ENCODE peak calls at places on chromosomes 13 and 19, in nine cellular contexts. C is PC-9, N is endodermal cell, L is upper lobe of right lung, B is breast epithelium, H is stomach, P is heart left ventricle, R is IMR-90, F is tibial artery. Y is an unnamed sample.

GRCh38 chr13:103961129-103961528 is 894.9 kb upstream of the SLC10A2 start:
- DNase-seq in C (no peak), N (no peak), L (no peak), B (no peak), H (no peak), P (no peak), R (no peak), F (no peak), Y (no peak)

GRCh38 chr13:33193428-33193974 is 92.1 kb downstream of the STARD13 start:
- DNase-seq in C (no peak), N (peak), L (no peak), B (no peak), H (no peak), P (no peak), R (no peak), F (no peak), Y (no peak)

GRCh38 chr19:56119585-56119978 is 1.5 kb downstream of the ZNF787 start:
- DNase-seq in C (peak), N (no peak), L (peak), B (no peak), H (peak), P (no peak), R (peak), F (no peak), Y (no peak)

GRCh38 chr19:54207908-54208783 is 7.5 kb downstream of the RPS9 start:
- DNase-seq in C (peak), N (peak), L (peak), B (peak), H (peak), P (peak), R (peak), F (no peak), Y (no peak)

GRCh38 chr19:15129856-15130580 is 22.8 kb downstream of the SYDE1 start:
- DNase-seq in C (peak), N (no peak), L (no peak), B (peak), H (no peak), P (no peak), R (no peak), F (no peak), Y (peak)

GRCh38 chr13:37648604-37649003 is 50.0 kb upstream of the POSTN start:
- DNase-seq in C (no peak), N (no peak), L (no peak), B (no peak), H (no peak), P (no peak), R (peak), F (no peak), Y (no peak)

GRCh38 chr19:13149628-13150186 is 468 bp downstream of the STX10 start:
- DNase-seq in C (peak), N (peak), L (peak), B (peak), H (peak), P (peak), R (no peak), F (peak), Y (no peak)

GRCh38 chr13:77390391-77390790 is 63.5 kb upstream of the MYCBP2 start:
- DNase-seq in C (no peak), N (no peak), L (no peak), B (no peak), H (no peak), P (no peak), R (no peak), F (peak), Y (no peak)

GRCh38 chr13:28110414-28110813 is 10.0 kb upstream of the FLT3 start:
- DNase-seq in C (no peak), N (no peak), L (no peak), B (no peak), H (no peak), P (no peak), R (no peak), F (no peak), Y (no peak)

GRCh38 chr13:97911311-97912138 is 42.0 kb upstream of the IPO5 start:
- DNase-seq in C (peak), N (peak), L (no peak), B (no peak), H (no peak), P (no peak), R (peak), F (no peak), Y (no peak)

GRCh38 chr13:80348308-80348707 is 7.4 kb upstream of the SPRY2 start:
- DNase-seq in C (no peak), N (no peak), L (no peak), B (no peak), H (no peak), P (no peak), R (no peak), F (no peak), Y (no peak)

GRCh38 chr13:59301166-59301551 is 862.6 kb downstream of the DIAPH3 start:
- DNase-seq in C (no peak), N (no peak), L (no peak), B (no peak), H (no peak), P (no peak), R (no peak), F (no peak), Y (no peak)

GRCh38 chr13:51146667-51147066 is 35.6 kb upstream of the C13orf42 start:
- DNase-seq in C (no peak), N (no peak), L (no peak), B (no peak), H (no peak), P (no peak), R (no peak), F (no peak), Y (no peak)

GRCh38 chr13:104953588-104953987 is 1581.9 kb downstream of the EFNB2 start:
- DNase-seq in C (no peak), N (no peak), L (no peak), B (no peak), H (no peak), P (no peak), R (no peak), F (no peak), Y (no peak)

GRCh38 chr19:28980236-28980868 is 232.6 kb downstream of the UQCRFS1 start:
- DNase-seq in C (no peak), N (peak), L (no peak), B (no peak), H (no peak), P (no peak), R (peak), F (no peak), Y (no peak)

GRCh38 chr19:48419158-48419920 is 25.9 kb downstream of the GRIN2D start:
- DNase-seq in C (no peak), N (peak), L (no peak), B (no peak), H (peak), P (no peak), R (peak), F (no peak), Y (no peak)

GRCh38 chr13:113855931-113856715 is 7.8 kb downstream of the GAS6 start:
- DNase-seq in C (no peak), N (peak), L (no peak), B (peak), H (no peak), P (no peak), R (no peak), F (peak), Y (no peak)

DNA sequence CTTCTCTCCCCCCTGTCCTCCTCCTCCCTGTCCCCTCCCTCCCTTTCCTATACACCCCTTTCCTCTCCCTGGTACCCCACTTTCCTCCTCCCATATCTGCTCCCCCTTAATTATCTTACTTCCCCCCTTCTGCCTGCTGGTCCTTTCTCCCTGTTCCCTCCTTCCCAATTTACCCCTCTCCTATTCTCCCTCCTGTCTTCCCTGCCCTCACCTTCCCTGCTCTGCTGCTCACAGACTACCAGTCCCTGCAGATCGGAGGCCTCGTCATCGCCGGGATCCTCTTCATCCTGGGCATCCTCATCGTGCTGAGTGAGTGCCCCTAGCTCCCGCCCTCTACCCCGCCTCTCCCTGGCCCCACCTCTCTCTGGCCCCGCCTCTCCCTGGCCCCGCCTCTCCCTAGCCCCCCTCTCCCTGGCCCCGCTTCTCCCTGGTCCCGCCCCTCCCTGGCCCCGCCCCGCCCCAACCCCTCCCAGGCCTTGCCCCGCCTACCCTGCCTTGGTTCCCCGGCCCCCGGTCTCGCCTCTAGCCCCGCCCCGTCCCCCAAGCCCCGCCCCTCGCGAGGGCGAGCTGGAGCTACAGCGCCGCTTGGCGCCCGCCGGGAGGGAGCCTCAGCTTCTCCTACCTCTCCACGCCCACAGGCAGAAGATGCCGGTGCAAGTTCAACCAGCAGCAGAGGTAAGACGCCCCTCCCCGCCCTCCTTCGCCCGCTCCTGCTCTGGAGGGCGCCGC is 2.0 kb upstream of the FXYD7 start:
- DNase-seq in C (peak), N (peak), L (peak), B (peak), H (peak), P (peak), R (peak), F (peak), Y (peak)
- TF ChIP-seq CTCF in C (peak), N (peak), L (peak), B (no peak), H (peak), P (peak), R (peak), F (no peak), Y (peak)

DNA sequence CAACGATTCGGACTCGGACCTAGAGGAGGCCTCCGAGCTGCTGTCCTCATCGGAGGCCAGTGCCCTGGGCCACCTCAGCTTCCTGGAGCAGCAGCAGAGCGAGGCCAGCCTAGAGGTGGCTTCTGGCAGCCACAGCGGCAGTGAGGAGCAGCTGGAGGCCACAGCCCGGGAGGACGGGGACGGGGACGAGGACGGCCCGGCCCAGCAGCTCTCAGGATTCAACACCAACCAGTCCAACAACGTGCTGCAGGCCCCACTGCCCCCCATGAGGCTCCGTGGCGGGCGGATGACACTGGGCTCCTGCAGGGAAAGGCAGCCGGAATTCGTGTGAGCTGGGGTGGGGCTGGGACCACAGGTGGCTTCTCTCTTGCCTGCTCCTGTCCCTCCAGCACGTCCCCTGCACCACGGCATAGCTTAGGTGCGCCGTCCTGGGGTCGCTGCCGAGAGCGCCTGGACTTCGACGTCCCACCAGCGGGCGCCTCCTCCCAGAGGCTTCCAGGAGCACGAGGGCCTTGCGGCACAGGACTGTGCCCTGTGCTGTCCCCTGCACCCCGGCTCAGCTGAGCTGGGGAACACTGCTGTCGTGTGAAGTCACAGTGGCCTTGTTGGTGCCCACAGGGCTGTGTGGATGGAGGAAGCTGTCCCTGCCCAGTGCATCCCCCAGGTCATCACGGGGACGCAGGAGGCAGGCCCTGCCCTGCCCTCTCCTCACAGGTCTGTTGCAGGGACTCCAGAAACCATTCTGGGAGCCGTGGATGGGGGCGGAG is 9.3 kb downstream of the POLR2E start:
- DNase-seq in C (no peak), N (no peak), L (peak), B (no peak), H (no peak), P (no peak), R (no peak), F (no peak), Y (no peak)
- H3K27ac ChIP-seq in C (no peak), N (peak), L (no peak), B (no peak), H (no peak), P (no peak), R (no peak), F (no peak), Y (peak)

GRCh38 chr19:30895946-30896345 is 453.3 kb downstream of the TSHZ3 start:
- DNase-seq in C (no peak), N (peak), L (no peak), B (no peak), H (no peak), P (no peak), R (no peak), F (no peak), Y (no peak)
- TF ChIP-seq CTCF in C (no peak), N (peak), L (no peak), B (no peak), H (no peak), P (no peak), R (no peak), F (no peak), Y (no peak)

DNA sequence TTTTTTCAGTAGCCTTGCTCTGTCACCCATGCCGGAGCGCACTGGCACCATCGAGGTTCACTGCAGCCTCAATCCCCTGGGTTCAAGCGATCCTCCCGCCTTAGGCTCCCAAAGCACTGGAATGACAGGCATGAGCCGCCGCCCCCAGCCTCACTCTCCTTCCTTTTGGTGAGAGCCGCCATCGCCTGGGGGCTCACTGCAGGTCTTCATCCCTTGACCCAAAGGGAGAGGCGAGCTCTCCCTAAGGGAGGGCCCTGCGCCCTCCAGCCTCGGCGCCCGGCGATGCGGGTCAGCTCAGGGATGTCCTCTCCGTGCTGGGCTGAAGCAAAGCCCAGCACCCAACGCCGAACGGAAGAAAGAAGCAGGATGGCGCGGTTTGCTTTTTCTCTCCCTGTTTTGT is 23.2 kb upstream of the ZBTB7A start:
- DNase-seq in C (no peak), N (no peak), L (no peak), B (no peak), H (no peak), P (no peak), R (no peak), F (no peak), Y (no peak)
- H3K27ac ChIP-seq in C (no peak), N (no peak), L (peak), B (peak), H (peak), P (no peak), R (no peak), F (no peak), Y (peak)

GRCh38 chr19:1663854-1664253 is 11.4 kb upstream of the TCF3 start:
- DNase-seq in C (no peak), N (no peak), L (no peak), B (no peak), H (no peak), P (no peak), R (no peak), F (no peak), Y (no peak)
- TF ChIP-seq CTCF in C (no peak), N (no peak), L (no peak), B (no peak), H (no peak), P (no peak), R (no peak), F (no peak), Y (no peak)

GRCh38 chr19:41217741-41218140 is 1.3 kb upstream of the AXL start:
- DNase-seq in C (no peak), N (peak), L (no peak), B (no peak), H (no peak), P (no peak), R (no peak), F (no peak), Y (no peak)
- H3K27ac ChIP-seq in C (no peak), N (no peak), L (peak), B (peak), H (peak), P (no peak), R (no peak), F (peak), Y (peak)

DNA sequence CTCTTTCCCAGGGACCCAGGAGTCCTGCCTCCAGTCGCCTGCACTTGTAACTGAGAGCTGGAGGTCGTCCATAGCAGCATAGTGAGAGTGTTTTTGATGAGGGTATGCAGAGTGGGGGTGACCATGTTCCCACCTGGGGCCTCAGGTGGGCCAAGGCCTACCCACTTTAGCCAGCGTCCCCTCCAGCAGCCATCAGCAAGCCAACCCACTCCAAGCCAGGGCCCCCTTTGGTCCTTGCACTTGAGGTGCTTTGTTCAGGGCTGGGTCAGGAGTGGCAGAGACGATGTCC is 11.9 kb upstream of the SMG9 start:
- DNase-seq in C (no peak), N (no peak), L (no peak), B (no peak), H (no peak), P (no peak), R (no peak), F (no peak), Y (no peak)
- TF ChIP-seq CTCF in C (peak), N (no peak), L (no peak), B (no peak), H (peak), P (peak), R (no peak), F (no peak), Y (peak)